ENCODE peak calls at places on chromosomes 3 and 15, in ten cellular contexts. Q is IMR-90; A is left ventricle myocardium inferior; H is nephron progenitor cell; V is WERI-Rb-1; E is neural progenitor cell; O is fibroblast of pulmonary artery; X is CD8-positive, alpha-beta T cell; P is foreskin fibroblast; J is epithelial cell of esophagus. B is an unnamed sample.

GRCh38 chr3:47661121-47661752 is 82.6 kb upstream of the CSPG5 start:
- DNase-seq in H (no peak), A (no peak), E (no peak), V (no peak), P (peak), X (no peak), O (peak), J (peak), Q (peak), B (no peak)

GRCh38 chr3:41900265-41900664 is 61.6 kb downstream of the ULK4 start:
- DNase-seq in E (peak), A (no peak), O (peak), P (peak), Q (peak), H (no peak), X (no peak), J (peak), V (no peak), B (no peak)

GRCh38 chr3:3847994-3848970 is 49.1 kb downstream of the LRRN1 start:
- DNase-seq in P (no peak), H (no peak), V (no peak), E (peak), A (no peak), J (no peak), O (no peak), X (no peak), Q (no peak), B (no peak)

GRCh38 chr15:77991029-77991406 is 86.5 kb downstream of the TBC1D2B start:
- DNase-seq in X (no peak), J (no peak), E (no peak), Q (no peak), H (no peak), O (no peak), P (no peak), A (no peak), V (no peak), B (no peak)

GRCh38 chr15:40248006-40248783 is 9.3 kb downstream of the PAK6 start:
- DNase-seq in O (no peak), A (peak), P (no peak), E (no peak), Q (no peak), J (no peak), X (no peak), H (no peak), V (no peak), B (no peak)

GRCh38 chr15:99651023-99651807 is 82.0 kb downstream of the LYSMD4 start:
- DNase-seq in P (peak), A (no peak), Q (peak), E (no peak), O (peak), V (no peak), J (peak), H (no peak), X (no peak), B (no peak)

GRCh38 chr3:107064445-107065060 is 312.7 kb upstream of the CCDC54 start:
- DNase-seq in J (peak), Q (peak), E (peak), A (peak), X (no peak), V (peak), H (peak), O (peak), P (peak), B (peak)

GRCh38 chr3:87792532-87793321 is 266.1 kb downstream of the CGGBP1 start:
- DNase-seq in V (peak), X (no peak), E (peak), Q (no peak), J (peak), H (peak), A (no peak), P (peak), O (no peak), B (peak)

GRCh38 chr3:30894521-30895289 is at the start of gene GADL1:
- DNase-seq in A (peak), V (peak), H (peak), X (no peak), P (peak), Q (peak), O (peak), E (peak), J (peak), B (peak)

GRCh38 chr3:108301695-108302404 is 5.5 kb downstream of the HHLA2 start:
- DNase-seq in X (no peak), H (no peak), Q (peak), J (peak), V (no peak), E (no peak), P (peak), A (no peak), O (no peak), B (no peak)

GRCh38 chr15:62739507-62739906 is 303.0 kb upstream of the TPM1 start:
- DNase-seq in E (no peak), P (peak), J (peak), A (no peak), Q (peak), H (no peak), V (no peak), X (no peak), O (peak), B (no peak)

GRCh38 chr3:168514252-168514651 is 418.5 kb upstream of the GOLIM4 start:
- DNase-seq in X (no peak), P (no peak), H (no peak), E (no peak), V (no peak), A (no peak), Q (no peak), O (no peak), J (no peak), B (no peak)

GRCh38 chr3:98824256-98824655 is 61.1 kb downstream of the ST3GAL6 start:
- DNase-seq in P (no peak), A (no peak), E (no peak), X (no peak), H (no peak), J (no peak), Q (no peak), O (no peak), V (no peak), B (no peak)
- TF ChIP-seq CTCF in P (no peak), A (peak), E (no peak), X (no peak), H (no peak), J (peak), Q (peak), O (peak), V (peak), B (no peak)

GRCh38 chr3:61371123-61371522 is 119.9 kb upstream of the FHIT start:
- DNase-seq in H (peak), X (no peak), V (peak), Q (no peak), P (no peak), A (no peak), J (peak), O (peak), E (peak), B (peak)
- TF ChIP-seq CTCF in H (peak), X (peak), V (peak), Q (peak), P (peak), A (peak), J (peak), O (peak), E (peak), B (peak)

DNA sequence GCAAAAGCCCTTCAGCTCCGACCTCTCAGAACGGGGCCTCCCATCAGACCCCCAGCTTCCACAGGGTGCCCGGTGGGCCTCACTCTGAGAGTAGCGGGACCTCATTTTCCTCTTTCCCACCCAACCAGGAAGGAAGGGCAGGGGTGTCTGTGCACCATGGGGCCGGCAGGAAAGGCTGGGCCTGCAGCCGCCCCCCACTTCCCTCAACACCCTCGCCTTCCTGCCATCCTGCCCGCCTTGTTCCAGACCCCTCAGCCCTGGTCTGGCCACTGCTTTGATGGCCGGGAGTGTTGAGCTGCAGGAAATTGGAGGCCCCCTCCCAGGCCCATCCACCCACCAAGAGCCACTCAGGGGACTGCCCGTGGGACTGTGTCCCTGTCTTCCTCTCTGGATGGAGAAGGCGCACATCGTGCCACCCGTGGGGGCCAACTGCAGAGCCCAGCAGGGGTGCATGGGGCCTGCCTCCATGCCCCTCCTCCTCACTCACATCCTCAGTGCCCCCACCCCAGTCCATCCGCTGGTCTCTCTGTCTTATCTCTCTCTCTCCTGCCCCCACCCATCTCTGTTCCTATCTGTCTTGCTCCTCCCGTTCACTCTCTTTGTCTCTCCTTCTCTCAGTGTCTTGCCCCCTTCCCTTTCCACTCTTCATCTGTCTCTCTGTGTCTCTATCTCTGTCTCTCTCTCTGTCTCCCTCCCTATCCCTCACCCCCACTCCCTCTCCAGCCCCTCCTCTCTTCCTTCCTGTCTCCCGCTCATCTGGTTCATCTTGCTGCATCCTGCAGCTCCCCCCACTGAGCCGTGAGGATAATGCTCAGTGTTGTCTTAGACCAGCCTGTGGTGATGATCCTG is 1.8 kb upstream of the PLXND1 start:
- DNase-seq in J (peak), H (no peak), E (peak), A (no peak), P (peak), X (no peak), V (peak), O (peak), Q (peak), B (no peak)
- TF ChIP-seq CTCF in J (no peak), H (no peak), E (peak), A (peak), P (peak), X (no peak), V (peak), O (peak), Q (peak), B (no peak)

GRCh38 chr3:53379898-53380297 is 32.6 kb upstream of the DCP1A start:
- DNase-seq in O (no peak), X (no peak), V (no peak), Q (no peak), E (no peak), A (no peak), H (no peak), J (no peak), P (no peak), B (no peak)

GRCh38 chr3:53377794-53378193 is 30.5 kb upstream of the DCP1A start:
- DNase-seq in H (no peak), X (no peak), J (no peak), Q (no peak), A (no peak), E (no peak), P (no peak), O (no peak), V (no peak), B (no peak)

DNA sequence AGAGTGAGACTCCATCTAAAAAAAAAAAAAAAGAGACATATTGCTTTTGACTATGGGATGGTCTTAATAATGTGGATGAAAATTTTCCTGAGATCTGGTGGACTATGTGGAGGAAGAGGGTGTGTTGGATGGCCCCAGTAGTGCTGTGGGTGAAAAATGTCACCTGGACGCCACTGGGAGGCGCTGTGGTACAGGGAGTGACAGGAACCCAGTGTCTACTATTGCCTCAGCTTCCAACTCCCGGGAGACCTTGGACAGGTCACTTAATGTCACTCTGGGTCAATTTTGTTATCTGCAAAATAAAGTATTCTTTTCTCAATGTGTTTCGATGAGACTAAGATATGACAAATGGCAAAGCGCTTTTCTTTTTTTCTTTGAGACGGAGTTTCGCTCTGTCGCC is 27.7 kb upstream of the DCP1A start:
- DNase-seq in P (peak), H (peak), V (peak), E (peak), A (peak), O (peak), X (peak), J (peak), Q (peak), B (peak)
- TF ChIP-seq CTCF in P (peak), H (peak), V (peak), E (peak), A (peak), O (peak), X (peak), J (peak), Q (peak), B (peak)

DNA sequence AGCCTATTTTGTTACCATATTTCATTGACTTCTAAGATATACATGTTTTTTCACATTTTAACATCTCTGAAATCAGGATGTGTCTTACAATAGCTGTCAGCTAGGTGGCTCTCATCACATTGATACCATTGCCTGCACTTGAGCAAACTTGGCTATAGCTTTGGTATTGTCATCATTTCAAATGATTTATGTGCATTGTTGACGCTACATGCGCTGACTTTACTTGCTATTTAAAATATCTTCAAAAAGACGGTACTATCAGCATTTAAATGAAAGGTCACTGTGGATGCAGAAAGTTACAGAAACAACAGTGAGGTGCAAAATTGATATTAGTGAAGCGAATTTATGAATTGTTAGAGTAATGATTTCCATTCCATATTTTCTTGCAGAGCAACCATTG is 54.0 kb upstream of the ABHD2 start:
- DNase-seq in O (peak), Q (peak), H (no peak), J (peak), A (no peak), X (no peak), E (no peak), P (peak), V (no peak), B (no peak)
- TF ChIP-seq CTCF in O (peak), Q (peak), H (no peak), J (peak), A (peak), X (no peak), E (no peak), P (peak), V (peak), B (peak)

DNA sequence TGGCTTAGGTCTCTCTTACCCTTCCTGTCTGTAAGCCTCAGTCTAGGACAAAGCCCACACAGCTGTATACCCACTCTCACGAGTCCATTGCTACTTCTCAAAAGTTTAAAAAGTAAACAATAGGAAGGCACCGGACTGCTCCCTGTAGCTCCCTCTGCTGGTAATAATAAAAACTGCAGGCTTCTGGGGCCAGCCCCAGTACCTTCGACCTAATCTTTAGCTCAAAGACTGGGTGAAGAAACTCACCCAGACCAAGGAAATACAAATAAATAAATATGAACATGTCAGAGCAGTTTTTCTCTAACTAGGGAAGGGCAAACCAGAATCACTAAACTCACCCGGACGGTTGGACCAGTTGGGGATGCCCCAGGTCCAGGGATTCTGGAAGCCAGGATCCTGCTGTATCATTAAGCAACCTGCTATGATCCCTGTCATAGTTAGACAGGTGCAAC is 5.0 kb downstream of the FAM219B start:
- DNase-seq in P (peak), J (peak), E (peak), V (peak), X (peak), O (peak), A (peak), H (peak), Q (peak), B (peak)
- TF ChIP-seq CTCF in P (peak), J (peak), E (peak), V (peak), X (peak), O (peak), A (peak), H (peak), Q (peak), B (peak)

DNA sequence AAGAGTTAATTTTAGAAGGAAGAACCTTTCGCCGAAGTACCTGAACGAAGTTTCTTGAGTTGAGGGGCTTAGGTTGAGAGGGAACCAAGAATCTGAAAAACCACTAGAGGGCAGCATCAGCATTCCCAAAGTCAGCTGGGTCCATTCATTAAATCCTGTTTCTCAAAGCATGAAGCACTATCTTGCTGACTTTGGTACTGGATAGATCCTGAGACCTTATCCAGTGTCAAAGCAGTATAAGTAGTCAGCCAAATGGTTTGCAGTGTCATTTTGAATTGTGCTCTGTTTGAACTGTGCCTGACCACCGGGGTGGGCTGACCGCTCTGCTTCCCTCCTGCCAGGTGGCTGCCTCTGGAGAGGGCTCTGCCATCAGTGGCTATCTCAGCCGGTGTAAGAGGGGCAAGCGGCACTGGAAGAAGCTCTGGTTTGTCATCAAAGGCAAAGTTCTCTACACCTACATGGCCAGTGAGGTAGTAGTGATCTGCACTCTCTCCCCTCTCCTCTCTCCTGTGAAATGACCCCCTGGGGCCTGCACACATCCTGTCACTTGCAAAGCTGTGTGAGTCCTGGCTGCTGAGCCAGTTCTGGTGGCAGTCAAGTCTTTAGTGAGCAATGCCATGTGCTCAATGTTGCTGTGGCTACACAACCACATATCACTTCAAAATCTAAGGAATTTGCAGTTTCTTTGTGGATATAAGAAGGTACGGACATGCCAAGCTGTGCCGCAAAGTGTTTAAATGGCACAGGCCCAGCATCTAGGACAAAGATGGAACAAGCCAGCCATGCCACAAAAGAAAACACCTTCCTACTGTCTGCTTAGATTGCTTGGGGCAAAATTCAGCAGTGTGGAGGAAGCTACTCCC is 21.4 kb upstream of the NR2C2 start:
- DNase-seq in X (no peak), E (peak), O (peak), J (peak), V (peak), A (no peak), H (peak), P (peak), Q (peak), B (peak)
- TF ChIP-seq CTCF in X (peak), E (peak), O (peak), J (peak), V (peak), A (peak), H (peak), P (peak), Q (peak), B (peak)

GRCh38 chr3:38474928-38475605 is 21.1 kb upstream of the EXOG start:
- DNase-seq in O (no peak), H (no peak), V (no peak), J (no peak), A (no peak), P (no peak), X (no peak), Q (no peak), E (no peak), B (no peak)

GRCh38 chr3:38471260-38471857 is 17.7 kb downstream of the ACVR2B start:
- DNase-seq in V (no peak), P (no peak), A (no peak), J (no peak), H (no peak), X (no peak), O (no peak), E (no peak), Q (no peak), B (no peak)

GRCh38 chr3:38473229-38473628 is 19.5 kb downstream of the ACVR2B start:
- DNase-seq in A (no peak), J (no peak), O (no peak), X (no peak), H (no peak), E (no peak), P (no peak), Q (no peak), V (no peak), B (no peak)

GRCh38 chr3:38469852-38470251 is 16.2 kb downstream of the ACVR2B start:
- DNase-seq in J (no peak), A (no peak), Q (no peak), X (no peak), V (no peak), O (no peak), E (no peak), P (no peak), H (no peak), B (no peak)

DNA sequence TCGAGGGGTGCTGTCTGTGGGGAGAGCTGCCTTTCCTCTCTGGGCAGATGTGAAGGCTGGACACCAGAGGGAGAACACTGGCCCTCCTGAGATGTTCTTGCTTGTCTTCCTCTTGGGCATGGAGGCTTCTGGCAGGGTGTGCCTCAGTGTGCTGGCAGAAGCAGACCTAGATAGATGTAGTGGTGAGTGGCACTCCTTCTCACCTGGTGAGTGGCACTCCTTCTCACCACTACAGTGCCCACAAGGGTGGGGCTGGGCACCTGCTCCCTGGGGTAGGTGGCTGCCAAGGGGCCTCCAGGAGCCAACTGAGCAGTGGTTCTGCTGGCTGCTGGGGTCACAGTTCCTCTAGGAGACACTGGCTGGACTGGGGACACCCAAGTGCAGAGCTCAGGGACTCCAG is 18.7 kb downstream of the ACVR2B start:
- DNase-seq in V (no peak), P (no peak), E (no peak), O (no peak), H (no peak), A (no peak), X (no peak), Q (no peak), J (no peak), B (no peak)
- TF ChIP-seq CTCF in V (no peak), P (no peak), E (no peak), O (no peak), H (no peak), A (no peak), X (no peak), Q (no peak), J (no peak), B (no peak)